ENCODE peak calls at places on chromosome 21, in five cellular contexts. One of them, this sample, is unnamed.

GRCh38 chr21:41961753-41962152 is 7.9 kb upstream of the C2CD2 start:
- DNase-seq in dermis blood vessel endothelial cell: no peak
- DNase-seq in pancreas: no peak
- DNase-seq in osteoblast: no peak
- DNase-seq in mesendoderm: no peak
- DNase-seq in this sample: peak; percentile 33

GRCh38 chr21:24450119-24450518 is 1157.2 kb downstream of the MRPL39 start:
- DNase-seq in mesendoderm: no peak
- DNase-seq in osteoblast: no peak
- DNase-seq in pancreas: no peak
- DNase-seq in dermis blood vessel endothelial cell: no peak
- DNase-seq in this sample: no peak

GRCh38 chr21:42062543-42063022 is 8.5 kb upstream of the UMODL1 start:
- DNase-seq in pancreas: no peak
- DNase-seq in dermis blood vessel endothelial cell: no peak
- DNase-seq in osteoblast: peak; percentile 68
- DNase-seq in mesendoderm: no peak
- DNase-seq in this sample: peak; percentile 86

GRCh38 chr21:39952265-39952664 is 85.0 kb downstream of the PCP4 start:
- DNase-seq in dermis blood vessel endothelial cell: no peak
- DNase-seq in pancreas: no peak
- DNase-seq in osteoblast: no peak
- DNase-seq in mesendoderm: no peak
- DNase-seq in this sample: no peak

GRCh38 chr21:41648591-41649031 is 118.2 kb downstream of the RIPK4 start:
- DNase-seq in dermis blood vessel endothelial cell: no peak
- DNase-seq in osteoblast: peak; percentile 92
- DNase-seq in mesendoderm: peak; percentile 72
- DNase-seq in pancreas: no peak
- DNase-seq in this sample: no peak

GRCh38 chr21:37645848-37646247 is 270.4 kb downstream of the KCNJ6 start:
- DNase-seq in dermis blood vessel endothelial cell: no peak
- DNase-seq in osteoblast: no peak
- DNase-seq in pancreas: no peak
- DNase-seq in mesendoderm: no peak
- DNase-seq in this sample: no peak

GRCh38 chr21:41755258-41755933 is 11.5 kb downstream of the RIPK4 start:
- DNase-seq in osteoblast: peak; percentile 66
- DNase-seq in dermis blood vessel endothelial cell: no peak
- DNase-seq in pancreas: no peak
- DNase-seq in mesendoderm: no peak
- DNase-seq in this sample: no peak

GRCh38 chr21:29114765-29115164 is 15.7 kb upstream of the MAP3K7CL start:
- DNase-seq in mesendoderm: peak; percentile 75
- DNase-seq in dermis blood vessel endothelial cell: no peak
- DNase-seq in pancreas: no peak
- DNase-seq in osteoblast: peak; percentile 39
- DNase-seq in this sample: no peak

GRCh38 chr21:45182958-45183357 is 104.7 kb downstream of the POFUT2 start:
- DNase-seq in dermis blood vessel endothelial cell: peak; percentile 56
- DNase-seq in pancreas: no peak
- DNase-seq in osteoblast: no peak
- DNase-seq in mesendoderm: no peak
- DNase-seq in this sample: no peak

GRCh38 chr21:35511298-35512162 is 462.4 kb upstream of the RUNX1 start:
- DNase-seq in dermis blood vessel endothelial cell: no peak
- DNase-seq in pancreas: no peak
- DNase-seq in osteoblast: peak; percentile 83
- DNase-seq in mesendoderm: no peak
- DNase-seq in this sample: no peak

GRCh38 chr21:36010801-36011200 is 49.5 kb downstream of the SETD4 start:
- DNase-seq in osteoblast: no peak
- DNase-seq in dermis blood vessel endothelial cell: no peak
- DNase-seq in mesendoderm: no peak
- DNase-seq in pancreas: no peak
- DNase-seq in this sample: no peak

GRCh38 chr21:44891631-44892031 is 18.1 kb upstream of the PTTG1IP start:
- DNase-seq in osteoblast: no peak
- DNase-seq in dermis blood vessel endothelial cell: no peak
- DNase-seq in mesendoderm: no peak
- DNase-seq in pancreas: peak; percentile 65
- DNase-seq in this sample: no peak

GRCh38 chr21:46059195-46059594 is 38.7 kb upstream of the COL6A2 start:
- DNase-seq in mesendoderm: no peak
- DNase-seq in osteoblast: no peak
- DNase-seq in pancreas: peak; percentile 16
- DNase-seq in dermis blood vessel endothelial cell: no peak
- DNase-seq in this sample: no peak

GRCh38 chr21:31558839-31559367 is 100.6 kb upstream of the SOD1 start:
- DNase-seq in dermis blood vessel endothelial cell: peak; percentile 89
- DNase-seq in pancreas: peak; percentile 87
- DNase-seq in osteoblast: peak; percentile 99
- DNase-seq in mesendoderm: peak; percentile 99
- DNase-seq in this sample: peak; percentile 79